ENCODE peak calls at places on chromosome 2, in four cellular contexts. One of them, this sample, is unnamed.

GRCh38 chr2:20608666-20609348 is 42.1 kb downstream of the HS1BP3 start:
- DNase-seq in transverse colon: no peak
- DNase-seq in cardiac muscle cell: no peak
- DNase-seq in CD8-positive, alpha-beta memory T cell: no peak
- DNase-seq in this sample: no peak

GRCh38 chr2:134919360-134920210 is 963 bp downstream of the CCNT2 start:
- DNase-seq in cardiac muscle cell: peak
- DNase-seq in CD8-positive, alpha-beta memory T cell: peak
- DNase-seq in transverse colon: peak
- DNase-seq in this sample: no peak

GRCh38 chr2:225894240-225894980 is 494.9 kb downstream of the NYAP2 start:
- DNase-seq in CD8-positive, alpha-beta memory T cell: no peak
- DNase-seq in transverse colon: no peak
- DNase-seq in cardiac muscle cell: peak
- DNase-seq in this sample: peak

GRCh38 chr2:121521359-121521758 is 9.3 kb upstream of the RNU4ATAC start:
- DNase-seq in cardiac muscle cell: no peak
- DNase-seq in transverse colon: no peak
- DNase-seq in CD8-positive, alpha-beta memory T cell: no peak
- DNase-seq in this sample: peak

GRCh38 chr2:188158337-188159100 is 133.2 kb upstream of the GULP1 start:
- DNase-seq in CD8-positive, alpha-beta memory T cell: no peak
- DNase-seq in cardiac muscle cell: no peak
- DNase-seq in transverse colon: no peak
- DNase-seq in this sample: peak

GRCh38 chr2:227824711-227825110 is 11.1 kb downstream of the CCL20 start:
- DNase-seq in CD8-positive, alpha-beta memory T cell: no peak
- DNase-seq in transverse colon: no peak
- DNase-seq in cardiac muscle cell: no peak
- DNase-seq in this sample: no peak

GRCh38 chr2:27086090-27086721 is 366 bp upstream of the KHK start:
- DNase-seq in CD8-positive, alpha-beta memory T cell: peak
- DNase-seq in cardiac muscle cell: peak
- DNase-seq in transverse colon: peak
- DNase-seq in this sample: peak

GRCh38 chr2:45248214-45248613 is 239.0 kb upstream of the SIX2 start:
- DNase-seq in transverse colon: no peak
- DNase-seq in cardiac muscle cell: no peak
- DNase-seq in CD8-positive, alpha-beta memory T cell: no peak
- DNase-seq in this sample: no peak

GRCh38 chr2:96091711-96092579 is 24.4 kb downstream of the ADRA2B start:
- DNase-seq in CD8-positive, alpha-beta memory T cell: no peak
- DNase-seq in transverse colon: peak
- DNase-seq in cardiac muscle cell: no peak
- DNase-seq in this sample: no peak

GRCh38 chr2:232132179-232132578 is 170.7 kb downstream of the DIS3L2 start:
- DNase-seq in CD8-positive, alpha-beta memory T cell: no peak
- DNase-seq in transverse colon: no peak
- DNase-seq in cardiac muscle cell: no peak
- DNase-seq in this sample: no peak

GRCh38 chr2:32064021-32064678 is 794 bp downstream of the SPAST start:
- DNase-seq in transverse colon: peak
- DNase-seq in cardiac muscle cell: no peak
- DNase-seq in CD8-positive, alpha-beta memory T cell: no peak
- DNase-seq in this sample: no peak

GRCh38 chr2:65022189-65022588 is 33.0 kb downstream of the SLC1A4 start:
- DNase-seq in transverse colon: no peak
- DNase-seq in cardiac muscle cell: no peak
- DNase-seq in CD8-positive, alpha-beta memory T cell: no peak
- DNase-seq in this sample: no peak

GRCh38 chr2:206856474-206856873 is 82.8 kb upstream of the CPO start:
- DNase-seq in cardiac muscle cell: peak
- DNase-seq in transverse colon: no peak
- DNase-seq in CD8-positive, alpha-beta memory T cell: no peak
- DNase-seq in this sample: peak

GRCh38 chr2:163681765-163682164 is 54.0 kb downstream of the FIGN start:
- DNase-seq in transverse colon: no peak
- DNase-seq in cardiac muscle cell: peak
- DNase-seq in CD8-positive, alpha-beta memory T cell: no peak
- DNase-seq in this sample: peak

GRCh38 chr2:132477962-132478361 is 61.4 kb downstream of the GPR39 start:
- DNase-seq in CD8-positive, alpha-beta memory T cell: no peak
- DNase-seq in transverse colon: no peak
- DNase-seq in cardiac muscle cell: no peak
- DNase-seq in this sample: peak

GRCh38 chr2:48715042-48715899 is 40.3 kb downstream of the LHCGR start:
- DNase-seq in CD8-positive, alpha-beta memory T cell: no peak
- DNase-seq in cardiac muscle cell: peak
- DNase-seq in transverse colon: peak
- DNase-seq in this sample: no peak

GRCh38 chr2:138641277-138641676 is 138.9 kb downstream of the NXPH2 start:
- DNase-seq in cardiac muscle cell: no peak
- DNase-seq in transverse colon: no peak
- DNase-seq in CD8-positive, alpha-beta memory T cell: no peak
- DNase-seq in this sample: no peak

GRCh38 chr2:170815746-170816498 is 765 bp upstream of the GAD1 start:
- DNase-seq in transverse colon: peak
- DNase-seq in cardiac muscle cell: peak
- DNase-seq in CD8-positive, alpha-beta memory T cell: peak
- DNase-seq in this sample: no peak

GRCh38 chr2:20617892-20618467 is 32.9 kb downstream of the HS1BP3 start:
- DNase-seq in transverse colon: peak
- DNase-seq in cardiac muscle cell: peak
- DNase-seq in CD8-positive, alpha-beta memory T cell: no peak
- DNase-seq in this sample: peak

GRCh38 chr2:209702775-209703174 is 68.9 kb upstream of the UNC80 start:
- DNase-seq in CD8-positive, alpha-beta memory T cell: no peak
- DNase-seq in cardiac muscle cell: no peak
- DNase-seq in transverse colon: no peak
- DNase-seq in this sample: no peak

GRCh38 chr2:144950874-144951560 is 431.1 kb upstream of the ZEB2 start:
- DNase-seq in transverse colon: no peak
- DNase-seq in CD8-positive, alpha-beta memory T cell: no peak
- DNase-seq in cardiac muscle cell: peak
- DNase-seq in this sample: peak

GRCh38 chr2:20080839-20081348 is 29.5 kb upstream of the LAPTM4A start:
- DNase-seq in CD8-positive, alpha-beta memory T cell: no peak
- DNase-seq in cardiac muscle cell: no peak
- DNase-seq in transverse colon: no peak
- DNase-seq in this sample: no peak

GRCh38 chr2:241771286-241772062 is 5.1 kb upstream of the GAL3ST2 start:
- DNase-seq in CD8-positive, alpha-beta memory T cell: no peak
- DNase-seq in transverse colon: no peak
- DNase-seq in cardiac muscle cell: peak
- DNase-seq in this sample: peak

GRCh38 chr2:134333646-134334189 is 79.8 kb downstream of the MGAT5 start:
- DNase-seq in cardiac muscle cell: peak
- DNase-seq in transverse colon: no peak
- DNase-seq in CD8-positive, alpha-beta memory T cell: no peak
- DNase-seq in this sample: no peak

GRCh38 chr2:12807907-12808810 is 91.4 kb downstream of the TRIB2 start:
- DNase-seq in cardiac muscle cell: peak
- DNase-seq in CD8-positive, alpha-beta memory T cell: no peak
- DNase-seq in transverse colon: no peak
- DNase-seq in this sample: no peak

GRCh38 chr2:70979626-70980025 is 1.2 kb downstream of the ANKRD53 start:
- DNase-seq in CD8-positive, alpha-beta memory T cell: no peak
- DNase-seq in cardiac muscle cell: no peak
- DNase-seq in transverse colon: no peak
- DNase-seq in this sample: no peak

GRCh38 chr2:70975237-70975636 is 3.2 kb upstream of the ANKRD53 start:
- DNase-seq in transverse colon: no peak
- DNase-seq in cardiac muscle cell: no peak
- DNase-seq in CD8-positive, alpha-beta memory T cell: no peak
- DNase-seq in this sample: no peak

GRCh38 chr2:70978388-70979357 is at the start of gene ANKRD53:
- DNase-seq in CD8-positive, alpha-beta memory T cell: peak
- DNase-seq in transverse colon: peak
- DNase-seq in cardiac muscle cell: peak
- DNase-seq in this sample: no peak

GRCh38 chr2:70974592-70974991 is 3.8 kb upstream of the ANKRD53 start:
- DNase-seq in cardiac muscle cell: no peak
- DNase-seq in CD8-positive, alpha-beta memory T cell: no peak
- DNase-seq in transverse colon: no peak
- DNase-seq in this sample: no peak

GRCh38 chr2:70977605-70978205 is 725 bp upstream of the ANKRD53 start:
- DNase-seq in transverse colon: peak
- DNase-seq in CD8-positive, alpha-beta memory T cell: no peak
- DNase-seq in cardiac muscle cell: peak
- DNase-seq in this sample: peak
- H3K4me3 ChIP-seq in transverse colon: no peak
- H3K4me3 ChIP-seq in CD8-positive, alpha-beta memory T cell: peak
- H3K4me3 ChIP-seq in cardiac muscle cell: peak
- H3K4me3 ChIP-seq in this sample: peak

DNA sequence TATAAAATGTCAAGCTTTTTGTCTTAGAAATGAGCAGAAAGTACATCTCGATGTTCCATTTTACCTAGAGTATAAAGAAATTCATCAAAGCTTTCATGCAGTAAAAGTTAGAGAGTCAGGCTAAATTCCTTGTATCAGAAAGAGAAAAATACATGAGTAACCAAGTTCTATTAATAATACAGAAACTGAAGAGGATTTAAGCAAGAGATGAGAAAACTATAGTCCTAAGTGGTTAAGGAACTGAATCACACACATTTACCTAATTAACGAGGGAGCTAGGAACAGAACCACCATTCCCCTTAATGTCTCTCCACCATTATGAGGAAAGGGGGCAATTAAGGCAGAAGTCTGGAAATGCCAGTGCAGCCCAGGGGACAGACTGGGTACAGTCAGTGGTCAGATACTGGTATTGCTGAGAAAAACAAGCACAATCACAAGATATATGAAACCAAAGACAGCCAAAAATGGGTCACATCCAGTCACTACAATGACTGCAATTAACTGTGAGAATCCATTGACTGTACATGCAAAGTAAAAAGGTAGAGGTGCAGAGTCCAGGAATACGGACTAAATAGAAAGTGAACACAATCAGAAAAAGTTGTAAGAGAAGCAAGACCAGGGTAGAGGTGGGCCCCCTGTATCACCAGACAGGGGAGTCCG is 23.9 kb downstream of the MAP4K3 start:
- DNase-seq in transverse colon: no peak
- DNase-seq in CD8-positive, alpha-beta memory T cell: no peak
- DNase-seq in cardiac muscle cell: no peak
- DNase-seq in this sample: no peak
- H3K4me3 ChIP-seq in transverse colon: no peak
- H3K4me3 ChIP-seq in CD8-positive, alpha-beta memory T cell: no peak
- H3K4me3 ChIP-seq in cardiac muscle cell: no peak
- H3K4me3 ChIP-seq in this sample: no peak

DNA sequence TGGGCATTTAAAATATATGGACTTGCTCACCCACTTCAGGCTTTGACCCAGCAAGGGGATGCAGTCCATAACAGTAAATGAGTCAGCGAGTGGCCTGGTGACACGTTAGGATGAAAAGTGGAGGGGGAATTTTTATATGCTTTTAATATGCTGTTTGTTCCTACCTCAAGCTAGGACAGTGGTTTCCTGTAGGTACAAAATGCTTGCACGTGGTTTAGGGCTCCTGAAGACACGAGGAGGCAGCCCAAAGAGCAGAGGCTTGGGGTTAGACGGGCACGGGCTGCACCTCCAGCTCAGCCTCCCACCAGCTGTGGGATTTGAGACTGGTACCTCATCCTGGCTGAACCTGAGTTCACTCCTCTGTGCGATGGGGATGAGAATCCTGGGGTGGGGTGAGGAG is 306.2 kb upstream of the CXCR4 start:
- DNase-seq in cardiac muscle cell: no peak
- DNase-seq in transverse colon: no peak
- DNase-seq in CD8-positive, alpha-beta memory T cell: no peak
- DNase-seq in this sample: no peak
- H3K4me3 ChIP-seq in cardiac muscle cell: no peak
- H3K4me3 ChIP-seq in transverse colon: no peak
- H3K4me3 ChIP-seq in CD8-positive, alpha-beta memory T cell: peak
- H3K4me3 ChIP-seq in this sample: no peak

DNA sequence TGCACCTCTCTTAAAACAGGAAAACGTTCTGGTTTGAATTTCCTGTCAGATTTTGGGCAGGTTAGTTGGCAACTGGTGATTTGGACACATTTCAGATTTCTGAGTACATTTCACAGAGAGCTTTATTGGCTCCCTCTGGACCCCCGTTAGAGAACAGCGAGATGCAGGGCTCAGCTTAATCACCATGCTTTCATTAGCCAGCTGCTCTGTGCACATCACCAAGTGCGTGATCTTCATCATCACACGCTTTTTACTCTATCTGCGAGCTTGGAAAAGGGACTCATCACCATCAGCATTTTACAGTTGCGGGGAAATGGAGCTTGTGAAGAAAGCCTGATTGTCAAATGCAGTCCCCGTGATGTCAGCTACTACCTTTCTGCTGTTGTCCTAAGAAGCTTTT is 88.5 kb downstream of the CDC42EP3 start:
- DNase-seq in cardiac muscle cell: no peak
- DNase-seq in CD8-positive, alpha-beta memory T cell: no peak
- DNase-seq in transverse colon: no peak
- DNase-seq in this sample: no peak
- H3K4me3 ChIP-seq in cardiac muscle cell: no peak
- H3K4me3 ChIP-seq in CD8-positive, alpha-beta memory T cell: peak
- H3K4me3 ChIP-seq in transverse colon: no peak
- H3K4me3 ChIP-seq in this sample: peak

GRCh38 chr2:189696223-189696622 is 21.8 kb downstream of the ANKAR start:
- DNase-seq in cardiac muscle cell: no peak
- DNase-seq in CD8-positive, alpha-beta memory T cell: no peak
- DNase-seq in transverse colon: no peak
- DNase-seq in this sample: no peak
- H3K4me3 ChIP-seq in cardiac muscle cell: no peak
- H3K4me3 ChIP-seq in CD8-positive, alpha-beta memory T cell: no peak
- H3K4me3 ChIP-seq in transverse colon: no peak
- H3K4me3 ChIP-seq in this sample: no peak

GRCh38 chr2:118310878-118311442 is 222.7 kb downstream of the INSIG2 start:
- DNase-seq in CD8-positive, alpha-beta memory T cell: no peak
- DNase-seq in transverse colon: no peak
- DNase-seq in cardiac muscle cell: peak
- DNase-seq in this sample: no peak
- H3K4me3 ChIP-seq in CD8-positive, alpha-beta memory T cell: peak
- H3K4me3 ChIP-seq in transverse colon: no peak
- H3K4me3 ChIP-seq in cardiac muscle cell: no peak
- H3K4me3 ChIP-seq in this sample: peak

DNA sequence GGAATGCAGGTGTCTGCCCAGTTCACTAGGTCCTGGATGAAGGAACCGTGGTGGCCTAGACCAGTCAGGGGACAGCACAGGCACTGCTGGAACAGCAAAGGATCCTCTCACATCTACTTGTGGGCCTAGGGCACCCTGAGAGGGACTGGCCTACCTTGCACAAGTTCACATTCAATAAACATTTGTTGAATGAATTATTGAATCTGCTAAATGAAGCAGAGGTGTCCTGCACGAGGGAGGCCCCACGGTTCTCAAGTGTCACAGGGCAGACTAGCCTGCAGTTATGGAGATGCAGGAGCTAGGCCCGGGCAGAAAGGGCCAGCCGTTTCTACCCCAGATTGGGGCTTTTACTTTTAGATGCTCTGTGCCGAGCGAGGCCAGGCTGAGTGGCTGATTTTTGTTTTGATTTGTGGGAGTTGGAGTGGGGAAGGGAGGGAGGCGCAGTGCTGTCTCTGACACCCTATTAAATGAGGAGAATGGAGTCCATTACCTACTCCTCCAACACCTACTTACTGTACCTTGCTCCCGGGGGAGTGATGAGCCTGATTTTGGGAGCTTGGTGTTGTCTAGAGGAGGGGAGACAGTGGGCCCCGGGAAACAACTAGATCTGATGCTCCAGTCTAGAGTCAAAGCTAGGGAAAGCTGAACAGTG is 18.4 kb downstream of the SH2D6 start:
- DNase-seq in CD8-positive, alpha-beta memory T cell: no peak
- DNase-seq in transverse colon: no peak
- DNase-seq in cardiac muscle cell: no peak
- DNase-seq in this sample: no peak
- H3K4me3 ChIP-seq in CD8-positive, alpha-beta memory T cell: no peak
- H3K4me3 ChIP-seq in transverse colon: no peak
- H3K4me3 ChIP-seq in cardiac muscle cell: no peak
- H3K4me3 ChIP-seq in this sample: no peak

This sample was measured in skeletal muscle cell.